ENCODE peak calls at places on chromosome 1, in ten cellular contexts. One of them, this sample, is unnamed.
A peak's percentile ranks its signal among the peaks of the same experiment; 100 is the strongest.

GRCh38 chr1:37721565-37721964 is 29.2 kb downstream of the CDCA8 start:
- DNase-seq in A673: no peak
- DNase-seq in AG04450: no peak
- DNase-seq in lower lobe of right lung: no peak
- DNase-seq in mammary epithelial cell: no peak
- DNase-seq in HCT116: no peak
- DNase-seq in neural progenitor cell: peak; percentile 30
- DNase-seq in lung: no peak
- DNase-seq in small intestine: no peak
- DNase-seq in heart right ventricle: no peak
- DNase-seq in this sample: no peak

GRCh38 chr1:214846276-214846675 is 236.3 kb upstream of the KCNK2 start:
- DNase-seq in A673: no peak
- DNase-seq in AG04450: no peak
- DNase-seq in lower lobe of right lung: no peak
- DNase-seq in mammary epithelial cell: no peak
- DNase-seq in HCT116: no peak
- DNase-seq in neural progenitor cell: no peak
- DNase-seq in lung: no peak
- DNase-seq in small intestine: no peak
- DNase-seq in heart right ventricle: no peak
- DNase-seq in this sample: no peak

GRCh38 chr1:6512908-6513280 is 21.4 kb upstream of the PLEKHG5 start:
- DNase-seq in A673: no peak
- DNase-seq in AG04450: no peak
- DNase-seq in lower lobe of right lung: no peak
- DNase-seq in mammary epithelial cell: no peak
- DNase-seq in HCT116: no peak
- DNase-seq in neural progenitor cell: no peak
- DNase-seq in lung: no peak
- DNase-seq in small intestine: no peak
- DNase-seq in heart right ventricle: no peak
- DNase-seq in this sample: no peak

GRCh38 chr1:202802998-202803932 is 5.0 kb downstream of the KDM5B start:
- DNase-seq in A673: peak; percentile 81
- DNase-seq in AG04450: no peak
- DNase-seq in lower lobe of right lung: peak; percentile 61
- DNase-seq in mammary epithelial cell: peak; percentile 25
- DNase-seq in HCT116: peak; percentile 46
- DNase-seq in neural progenitor cell: no peak
- DNase-seq in lung: peak; percentile 36
- DNase-seq in small intestine: no peak
- DNase-seq in heart right ventricle: no peak
- DNase-seq in this sample: peak; percentile 36

GRCh38 chr1:66533804-66534745 is at the start of gene SGIP1:
- DNase-seq in A673: no peak
- DNase-seq in AG04450: peak; percentile 61
- DNase-seq in lower lobe of right lung: peak; percentile 48
- DNase-seq in mammary epithelial cell: no peak
- DNase-seq in HCT116: no peak
- DNase-seq in neural progenitor cell: peak; percentile 77
- DNase-seq in lung: no peak
- DNase-seq in small intestine: peak; percentile 11
- DNase-seq in heart right ventricle: peak; percentile 80
- DNase-seq in this sample: peak; percentile 86

GRCh38 chr1:242185728-242186127 is 186.8 kb upstream of the MAP1LC3C start:
- DNase-seq in A673: peak; percentile 14
- DNase-seq in AG04450: no peak
- DNase-seq in lower lobe of right lung: no peak
- DNase-seq in mammary epithelial cell: no peak
- DNase-seq in HCT116: no peak
- DNase-seq in neural progenitor cell: no peak
- DNase-seq in lung: no peak
- DNase-seq in small intestine: no peak
- DNase-seq in heart right ventricle: no peak
- DNase-seq in this sample: no peak

GRCh38 chr1:171245458-171246064 is 2.7 kb upstream of the FMO1 start:
- DNase-seq in A673: peak; percentile 52
- DNase-seq in AG04450: no peak
- DNase-seq in lower lobe of right lung: no peak
- DNase-seq in mammary epithelial cell: peak; percentile 39
- DNase-seq in HCT116: peak; percentile 45
- DNase-seq in neural progenitor cell: peak; percentile 59
- DNase-seq in lung: no peak
- DNase-seq in small intestine: peak; percentile 69
- DNase-seq in heart right ventricle: no peak
- DNase-seq in this sample: peak; percentile 35

GRCh38 chr1:11514366-11514765 is 35.4 kb downstream of the DISP3 start:
- DNase-seq in A673: no peak
- DNase-seq in AG04450: no peak
- DNase-seq in lower lobe of right lung: no peak
- DNase-seq in mammary epithelial cell: no peak
- DNase-seq in HCT116: no peak
- DNase-seq in neural progenitor cell: no peak
- DNase-seq in lung: no peak
- DNase-seq in small intestine: no peak
- DNase-seq in heart right ventricle: no peak
- DNase-seq in this sample: no peak

GRCh38 chr1:170967042-170967910 is 31.9 kb downstream of the MROH9 start:
- DNase-seq in A673: peak; percentile 59
- DNase-seq in AG04450: peak; percentile 23
- DNase-seq in lower lobe of right lung: no peak
- DNase-seq in mammary epithelial cell: peak; percentile 11
- DNase-seq in HCT116: peak; percentile 32
- DNase-seq in neural progenitor cell: peak; percentile 63
- DNase-seq in lung: no peak
- DNase-seq in small intestine: peak; percentile 42
- DNase-seq in heart right ventricle: peak; percentile 11
- DNase-seq in this sample: peak; percentile 44

GRCh38 chr1:233343262-233343661 is 15.7 kb downstream of the MAP3K21 start:
- DNase-seq in A673: no peak
- DNase-seq in AG04450: no peak
- DNase-seq in lower lobe of right lung: no peak
- DNase-seq in mammary epithelial cell: no peak
- DNase-seq in HCT116: no peak
- DNase-seq in neural progenitor cell: no peak
- DNase-seq in lung: no peak
- DNase-seq in small intestine: peak; percentile 76
- DNase-seq in heart right ventricle: no peak
- DNase-seq in this sample: no peak

GRCh38 chr1:15738416-15739113 is 2.5 kb downstream of the SLC25A34 start:
- DNase-seq in A673: no peak
- DNase-seq in AG04450: no peak
- DNase-seq in lower lobe of right lung: no peak
- DNase-seq in mammary epithelial cell: no peak
- DNase-seq in HCT116: no peak
- DNase-seq in neural progenitor cell: no peak
- DNase-seq in lung: no peak
- DNase-seq in small intestine: no peak
- DNase-seq in heart right ventricle: no peak
- DNase-seq in this sample: no peak

GRCh38 chr1:15735304-15736034 is 589 bp upstream of the SLC25A34 start:
- DNase-seq in A673: no peak
- DNase-seq in AG04450: no peak
- DNase-seq in lower lobe of right lung: peak; percentile 51
- DNase-seq in mammary epithelial cell: no peak
- DNase-seq in HCT116: no peak
- DNase-seq in neural progenitor cell: no peak
- DNase-seq in lung: no peak
- DNase-seq in small intestine: peak; percentile 84
- DNase-seq in heart right ventricle: no peak
- DNase-seq in this sample: no peak

GRCh38 chr1:15737324-15738319 is 1.6 kb downstream of the SLC25A34 start:
- DNase-seq in A673: no peak
- DNase-seq in AG04450: no peak
- DNase-seq in lower lobe of right lung: no peak
- DNase-seq in mammary epithelial cell: no peak
- DNase-seq in HCT116: no peak
- DNase-seq in neural progenitor cell: no peak
- DNase-seq in lung: no peak
- DNase-seq in small intestine: no peak
- DNase-seq in heart right ventricle: no peak
- DNase-seq in this sample: no peak

GRCh38 chr1:15736035-15736665 is at the start of gene SLC25A34:
- DNase-seq in A673: no peak
- DNase-seq in AG04450: no peak
- DNase-seq in lower lobe of right lung: peak; percentile 86
- DNase-seq in mammary epithelial cell: no peak
- DNase-seq in HCT116: no peak
- DNase-seq in neural progenitor cell: no peak
- DNase-seq in lung: peak; percentile 71
- DNase-seq in small intestine: peak; percentile 99
- DNase-seq in heart right ventricle: peak; percentile 79
- DNase-seq in this sample: no peak

GRCh38 chr1:15736666-15737229 is 690 bp downstream of the SLC25A34 start:
- DNase-seq in A673: no peak
- DNase-seq in AG04450: no peak
- DNase-seq in lower lobe of right lung: peak; percentile 48
- DNase-seq in mammary epithelial cell: no peak
- DNase-seq in HCT116: no peak
- DNase-seq in neural progenitor cell: no peak
- DNase-seq in lung: no peak
- DNase-seq in small intestine: peak; percentile 95
- DNase-seq in heart right ventricle: no peak
- DNase-seq in this sample: no peak
- H3K27ac ChIP-seq in A673: no peak overlapping the region
- H3K27ac ChIP-seq in AG04450: no peak overlapping the region
- H3K27ac ChIP-seq in lower lobe of right lung: peak overlapping the region; percentile 53
- H3K27ac ChIP-seq in mammary epithelial cell: no peak overlapping the region
- H3K27ac ChIP-seq in HCT116: no peak overlapping the region
- H3K27ac ChIP-seq in neural progenitor cell: no peak overlapping the region
- H3K27ac ChIP-seq in lung: peak overlapping the region; percentile 84
- H3K27ac ChIP-seq in small intestine: peak overlapping the region; percentile 97
- H3K27ac ChIP-seq in heart right ventricle: peak overlapping the region; percentile 91
- H3K27ac ChIP-seq in this sample: no peak overlapping the region

DNA sequence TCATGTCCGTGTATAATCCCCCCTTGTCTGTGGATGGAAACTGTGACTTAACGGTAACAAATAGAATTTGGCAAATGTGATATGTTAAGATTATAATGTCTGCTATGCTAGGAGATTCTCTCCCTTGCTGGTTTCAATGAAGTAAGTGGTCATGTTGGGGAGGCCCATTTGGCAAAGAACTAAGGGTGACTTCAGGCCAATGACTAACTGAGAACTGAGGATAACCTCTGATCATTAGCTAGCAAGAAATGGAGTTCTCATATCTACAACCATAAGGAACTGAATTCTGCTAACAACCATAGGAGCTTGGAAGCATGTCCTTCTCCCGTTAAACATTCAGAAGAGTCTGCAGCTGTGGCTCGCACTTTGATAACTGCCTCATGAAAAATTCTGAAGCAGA is 2.3 kb downstream of the IFI44L start:
- DNase-seq in A673: no peak
- DNase-seq in AG04450: no peak
- DNase-seq in lower lobe of right lung: no peak
- DNase-seq in mammary epithelial cell: no peak
- DNase-seq in HCT116: no peak
- DNase-seq in neural progenitor cell: no peak
- DNase-seq in lung: no peak
- DNase-seq in small intestine: no peak
- DNase-seq in heart right ventricle: no peak
- DNase-seq in this sample: no peak
- H3K27ac ChIP-seq in A673: no peak overlapping the region
- H3K27ac ChIP-seq in AG04450: no peak overlapping the region
- H3K27ac ChIP-seq in lower lobe of right lung: peak overlapping the region; percentile 3
- H3K27ac ChIP-seq in mammary epithelial cell: no peak overlapping the region
- H3K27ac ChIP-seq in HCT116: no peak overlapping the region
- H3K27ac ChIP-seq in neural progenitor cell: no peak overlapping the region
- H3K27ac ChIP-seq in lung: peak overlapping the region; percentile 60
- H3K27ac ChIP-seq in small intestine: no peak overlapping the region
- H3K27ac ChIP-seq in heart right ventricle: peak overlapping the region; percentile 89
- H3K27ac ChIP-seq in this sample: no peak overlapping the region

GRCh38 chr1:150409504-150410362 is 45.8 kb downstream of the RPRD2 start:
- DNase-seq in A673: no peak
- DNase-seq in AG04450: no peak
- DNase-seq in lower lobe of right lung: peak; percentile 70
- DNase-seq in mammary epithelial cell: no peak
- DNase-seq in HCT116: no peak
- DNase-seq in neural progenitor cell: no peak
- DNase-seq in lung: peak; percentile 52
- DNase-seq in small intestine: peak; percentile 48
- DNase-seq in heart right ventricle: no peak
- DNase-seq in this sample: no peak

GRCh38 chr1:150408800-150409199 is 44.9 kb downstream of the RPRD2 start:
- DNase-seq in A673: no peak
- DNase-seq in AG04450: no peak
- DNase-seq in lower lobe of right lung: no peak
- DNase-seq in mammary epithelial cell: no peak
- DNase-seq in HCT116: no peak
- DNase-seq in neural progenitor cell: no peak
- DNase-seq in lung: no peak
- DNase-seq in small intestine: no peak
- DNase-seq in heart right ventricle: no peak
- DNase-seq in this sample: no peak

GRCh38 chr1:150414592-150414991 is 50.6 kb downstream of the RPRD2 start:
- DNase-seq in A673: no peak
- DNase-seq in AG04450: no peak
- DNase-seq in lower lobe of right lung: no peak
- DNase-seq in mammary epithelial cell: no peak
- DNase-seq in HCT116: no peak
- DNase-seq in neural progenitor cell: no peak
- DNase-seq in lung: no peak
- DNase-seq in small intestine: no peak
- DNase-seq in heart right ventricle: no peak
- DNase-seq in this sample: no peak

GRCh38 chr1:150407330-150407729 is 43.4 kb downstream of the RPRD2 start:
- DNase-seq in A673: no peak
- DNase-seq in AG04450: no peak
- DNase-seq in lower lobe of right lung: no peak
- DNase-seq in mammary epithelial cell: no peak
- DNase-seq in HCT116: no peak
- DNase-seq in neural progenitor cell: no peak
- DNase-seq in lung: no peak
- DNase-seq in small intestine: no peak
- DNase-seq in heart right ventricle: no peak
- DNase-seq in this sample: no peak

GRCh38 chr1:150410582-150411101 is 46.7 kb downstream of the RPRD2 start:
- DNase-seq in A673: no peak
- DNase-seq in AG04450: no peak
- DNase-seq in lower lobe of right lung: peak; percentile 60
- DNase-seq in mammary epithelial cell: peak; percentile 83
- DNase-seq in HCT116: no peak
- DNase-seq in neural progenitor cell: no peak
- DNase-seq in lung: no peak
- DNase-seq in small intestine: peak; percentile 84
- DNase-seq in heart right ventricle: no peak
- DNase-seq in this sample: peak; percentile 9
- H3K27ac ChIP-seq in A673: no peak overlapping the region
- H3K27ac ChIP-seq in AG04450: no peak overlapping the region
- H3K27ac ChIP-seq in lower lobe of right lung: no peak overlapping the region
- H3K27ac ChIP-seq in mammary epithelial cell: no peak overlapping the region
- H3K27ac ChIP-seq in HCT116: no peak overlapping the region
- H3K27ac ChIP-seq in neural progenitor cell: no peak overlapping the region
- H3K27ac ChIP-seq in lung: no peak overlapping the region
- H3K27ac ChIP-seq in small intestine: no peak overlapping the region
- H3K27ac ChIP-seq in heart right ventricle: no peak overlapping the region
- H3K27ac ChIP-seq in this sample: no peak overlapping the region

DNA sequence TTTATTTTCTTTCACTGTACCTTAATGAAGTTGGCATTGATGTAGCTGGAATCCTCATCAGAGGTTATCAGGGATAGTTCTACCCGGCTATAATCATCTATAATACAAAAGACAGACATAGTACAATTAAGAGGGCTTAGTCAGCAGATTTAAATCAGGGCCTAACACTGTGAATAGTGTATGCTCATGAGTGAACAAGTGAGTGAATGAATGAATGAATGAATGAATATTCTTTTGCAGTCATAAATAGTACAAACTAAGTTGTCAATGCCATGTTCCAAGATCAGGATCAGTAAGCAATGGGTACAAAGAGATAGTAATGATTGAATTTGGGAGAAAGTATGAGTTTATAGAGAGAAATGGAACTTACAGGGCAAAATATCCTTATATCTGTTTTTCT is 12.5 kb downstream of the PTPN22 start:
- DNase-seq in A673: no peak
- DNase-seq in AG04450: no peak
- DNase-seq in lower lobe of right lung: no peak
- DNase-seq in mammary epithelial cell: no peak
- DNase-seq in HCT116: no peak
- DNase-seq in neural progenitor cell: no peak
- DNase-seq in lung: no peak
- DNase-seq in small intestine: no peak
- DNase-seq in heart right ventricle: no peak
- DNase-seq in this sample: no peak
- H3K27ac ChIP-seq in A673: peak overlapping the region; percentile 53
- H3K27ac ChIP-seq in AG04450: no peak overlapping the region
- H3K27ac ChIP-seq in lower lobe of right lung: no peak overlapping the region
- H3K27ac ChIP-seq in mammary epithelial cell: no peak overlapping the region
- H3K27ac ChIP-seq in HCT116: no peak overlapping the region
- H3K27ac ChIP-seq in neural progenitor cell: no peak overlapping the region
- H3K27ac ChIP-seq in lung: no peak overlapping the region
- H3K27ac ChIP-seq in small intestine: no peak overlapping the region
- H3K27ac ChIP-seq in heart right ventricle: no peak overlapping the region
- H3K27ac ChIP-seq in this sample: no peak overlapping the region